ENCODE peak calls at places on chromosomes 7 and 10, in four cellular contexts. One of them, this sample, is unnamed.
A peak's percentile ranks its signal among the peaks of the same experiment; 100 is the strongest.

GRCh38 chr10:92839191-92840085 is 8.9 kb upstream of the EXOC6 start:
- DNase-seq in WTC11: peak; percentile 89
- DNase-seq in K562: peak; percentile 74
- DNase-seq in GM12878: no peak
- DNase-seq in this sample: peak; percentile 34

GRCh38 chr10:9315292-9315691 is 1260.8 kb downstream of the GATA3 start:
- DNase-seq in GM12878: no peak
- DNase-seq in WTC11: no peak
- DNase-seq in K562: no peak
- DNase-seq in this sample: no peak

GRCh38 chr7:107976620-107977019 is 26.3 kb downstream of the LAMB1 start:
- DNase-seq in K562: no peak
- DNase-seq in GM12878: no peak
- DNase-seq in WTC11: no peak
- DNase-seq in this sample: no peak

GRCh38 chr10:49284356-49284755 is 14.6 kb upstream of the C10orf71 start:
- DNase-seq in K562: no peak
- DNase-seq in WTC11: no peak
- DNase-seq in GM12878: no peak
- DNase-seq in this sample: no peak

GRCh38 chr10:110209399-110209925 is 2.1 kb downstream of the MXI1 start:
- DNase-seq in WTC11: peak; percentile 49
- DNase-seq in K562: peak; percentile 26
- DNase-seq in GM12878: no peak
- DNase-seq in this sample: no peak

GRCh38 chr10:120983721-120984120 is 132.6 kb downstream of the WDR11 start:
- DNase-seq in K562: no peak
- DNase-seq in WTC11: no peak
- DNase-seq in GM12878: no peak
- DNase-seq in this sample: no peak

GRCh38 chr10:48509061-48509772 is 95.7 kb downstream of the ARHGAP22 start:
- DNase-seq in GM12878: no peak
- DNase-seq in WTC11: no peak
- DNase-seq in K562: no peak
- DNase-seq in this sample: no peak

GRCh38 chr10:93461124-93461806 is 20.9 kb downstream of the MYOF start:
- DNase-seq in WTC11: no peak
- DNase-seq in K562: no peak
- DNase-seq in GM12878: no peak
- DNase-seq in this sample: no peak

GRCh38 chr7:132333301-132333700 is 243.0 kb downstream of the PLXNA4 start:
- DNase-seq in GM12878: no peak
- DNase-seq in K562: no peak
- DNase-seq in WTC11: no peak
- DNase-seq in this sample: no peak

GRCh38 chr10:112131996-112132395 is 51.6 kb downstream of the GPAM start:
- DNase-seq in GM12878: no peak
- DNase-seq in K562: no peak
- DNase-seq in WTC11: no peak
- DNase-seq in this sample: no peak

GRCh38 chr10:1117651-1118050 is 61.5 kb downstream of the WDR37 start:
- DNase-seq in WTC11: no peak
- DNase-seq in GM12878: no peak
- DNase-seq in K562: no peak
- DNase-seq in this sample: no peak

GRCh38 chr10:46247181-46247475 is 39.7 kb upstream of the ANTXRL start:
- DNase-seq in GM12878: no peak
- DNase-seq in K562: no peak
- DNase-seq in WTC11: no peak
- DNase-seq in this sample: no peak

GRCh38 chr10:70576803-70577517 is 25.6 kb downstream of the PRF1 start:
- DNase-seq in WTC11: no peak
- DNase-seq in GM12878: no peak
- DNase-seq in K562: no peak
- DNase-seq in this sample: no peak

GRCh38 chr10:105644978-105645377 is 1003.9 kb downstream of the SORCS3 start:
- DNase-seq in GM12878: no peak
- DNase-seq in WTC11: no peak
- DNase-seq in K562: no peak
- DNase-seq in this sample: no peak

GRCh38 chr7:55160539-55160938 is 141.7 kb downstream of the EGFR start:
- DNase-seq in K562: no peak
- DNase-seq in GM12878: no peak
- DNase-seq in WTC11: no peak
- DNase-seq in this sample: no peak

GRCh38 chr7:155291045-155291530 is 6.6 kb upstream of the INSIG1 start:
- DNase-seq in K562: peak; percentile 94
- DNase-seq in GM12878: no peak
- DNase-seq in WTC11: no peak
- DNase-seq in this sample: peak; percentile 2

GRCh38 chr10:31272841-31273240 is 46.2 kb upstream of the ZEB1 start:
- DNase-seq in GM12878: no peak
- DNase-seq in WTC11: no peak
- DNase-seq in K562: no peak
- DNase-seq in this sample: no peak

GRCh38 chr7:37420931-37421330 is 27.7 kb downstream of the ELMO1 start:
- DNase-seq in K562: no peak
- DNase-seq in WTC11: no peak
- DNase-seq in GM12878: no peak
- DNase-seq in this sample: no peak

GRCh38 chr7:57203161-57203791 is 71.0 kb upstream of the ZNF479 start:
- DNase-seq in K562: no peak
- DNase-seq in GM12878: no peak
- DNase-seq in WTC11: no peak
- DNase-seq in this sample: no peak

GRCh38 chr10:79027147-79028055 is 41.4 kb upstream of the ZMIZ1 start:
- DNase-seq in GM12878: no peak
- DNase-seq in WTC11: no peak
- DNase-seq in K562: peak; percentile 82
- DNase-seq in this sample: no peak

GRCh38 chr7:143965280-143965679 is 10.6 kb downstream of the OR2F1 start:
- DNase-seq in WTC11: no peak
- DNase-seq in K562: no peak
- DNase-seq in GM12878: no peak
- DNase-seq in this sample: peak; percentile 6

GRCh38 chr7:112202819-112203218 is 3.4 kb downstream of the DOCK4 start:
- DNase-seq in GM12878: no peak
- DNase-seq in K562: no peak
- DNase-seq in WTC11: no peak
- DNase-seq in this sample: peak; percentile 84

GRCh38 chr7:29496355-29497020 is 67.1 kb upstream of the PRR15 start:
- DNase-seq in WTC11: no peak
- DNase-seq in K562: no peak
- DNase-seq in GM12878: no peak
- DNase-seq in this sample: peak; percentile 51

GRCh38 chr10:105358911-105359310 is 717.8 kb downstream of the SORCS3 start:
- DNase-seq in GM12878: no peak
- DNase-seq in K562: no peak
- DNase-seq in WTC11: no peak
- DNase-seq in this sample: no peak

GRCh38 chr10:114925675-114926204 is 12.3 kb upstream of the TRUB1 start:
- DNase-seq in K562: no peak
- DNase-seq in GM12878: no peak
- DNase-seq in WTC11: no peak
- DNase-seq in this sample: no peak

GRCh38 chr7:75943864-75944263 is 28.9 kb downstream of the POR start:
- DNase-seq in WTC11: no peak
- DNase-seq in GM12878: no peak
- DNase-seq in K562: peak; percentile 44
- DNase-seq in this sample: no peak

GRCh38 chr10:34413920-34414319 is 401.2 kb downstream of the PARD3 start:
- DNase-seq in GM12878: no peak
- DNase-seq in WTC11: no peak
- DNase-seq in K562: no peak
- DNase-seq in this sample: no peak

GRCh38 chr10:96509017-96509641 is 4.6 kb downstream of the TLL2 start:
- DNase-seq in WTC11: no peak
- DNase-seq in K562: no peak
- DNase-seq in GM12878: no peak
- DNase-seq in this sample: no peak

GRCh38 chr10:2658780-2659179 is 408.6 kb upstream of the PFKP start:
- DNase-seq in WTC11: no peak
- DNase-seq in GM12878: no peak
- DNase-seq in K562: no peak
- DNase-seq in this sample: no peak

GRCh38 chr7:24793982-24794648 is 36.9 kb upstream of the GSDME start:
- DNase-seq in WTC11: no peak
- DNase-seq in K562: no peak
- DNase-seq in GM12878: no peak
- DNase-seq in this sample: no peak

GRCh38 chr10:80699602-80700039 is 161.9 kb downstream of the SH2D4B start:
- DNase-seq in GM12878: no peak
- DNase-seq in K562: peak; percentile 87
- DNase-seq in WTC11: peak; percentile 95
- DNase-seq in this sample: peak; percentile 46

GRCh38 chr7:116395125-116395791 is 104.3 kb upstream of the CAV2 start:
- DNase-seq in K562: no peak
- DNase-seq in GM12878: no peak
- DNase-seq in WTC11: no peak
- DNase-seq in this sample: no peak

GRCh38 chr7:95526128-95526738 is 40.5 kb downstream of the ASB4 start:
- DNase-seq in WTC11: no peak
- DNase-seq in K562: no peak
- DNase-seq in GM12878: no peak
- DNase-seq in this sample: peak; percentile 41

GRCh38 chr7:36474283-36475010 is 84.8 kb downstream of the ANLN start:
- DNase-seq in K562: peak; percentile 67
- DNase-seq in WTC11: no peak
- DNase-seq in GM12878: no peak
- DNase-seq in this sample: no peak

GRCh38 chr7:45689011-45689796 is 115.0 kb downstream of the ADCY1 start:
- DNase-seq in WTC11: no peak
- DNase-seq in GM12878: no peak
- DNase-seq in K562: no peak
- DNase-seq in this sample: peak; percentile 24

GRCh38 chr10:132963430-132963960 is 21.1 kb upstream of the CFAP46 start:
- DNase-seq in GM12878: no peak
- DNase-seq in WTC11: no peak
- DNase-seq in K562: no peak
- DNase-seq in this sample: no peak

GRCh38 chr7:138477081-138477578 is 17.1 kb downstream of the TRIM24 start:
- DNase-seq in WTC11: no peak
- DNase-seq in K562: no peak
- DNase-seq in GM12878: no peak
- DNase-seq in this sample: peak; percentile 79

GRCh38 chr7:45968856-45969536 is 47.9 kb upstream of the IGFBP3 start:
- DNase-seq in K562: no peak
- DNase-seq in WTC11: no peak
- DNase-seq in GM12878: no peak
- DNase-seq in this sample: no peak

GRCh38 chr10:12435348-12435747 is 86.0 kb downstream of the CAMK1D start:
- DNase-seq in GM12878: no peak
- DNase-seq in K562: no peak
- DNase-seq in WTC11: no peak
- DNase-seq in this sample: no peak
- TF ChIP-seq TCF7 in GM12878: no peak
- TF ChIP-seq TCF7 in K562: no peak
- TF ChIP-seq TCF7 in WTC11: no peak
- TF ChIP-seq TCF7 in this sample: no peak

DNA sequence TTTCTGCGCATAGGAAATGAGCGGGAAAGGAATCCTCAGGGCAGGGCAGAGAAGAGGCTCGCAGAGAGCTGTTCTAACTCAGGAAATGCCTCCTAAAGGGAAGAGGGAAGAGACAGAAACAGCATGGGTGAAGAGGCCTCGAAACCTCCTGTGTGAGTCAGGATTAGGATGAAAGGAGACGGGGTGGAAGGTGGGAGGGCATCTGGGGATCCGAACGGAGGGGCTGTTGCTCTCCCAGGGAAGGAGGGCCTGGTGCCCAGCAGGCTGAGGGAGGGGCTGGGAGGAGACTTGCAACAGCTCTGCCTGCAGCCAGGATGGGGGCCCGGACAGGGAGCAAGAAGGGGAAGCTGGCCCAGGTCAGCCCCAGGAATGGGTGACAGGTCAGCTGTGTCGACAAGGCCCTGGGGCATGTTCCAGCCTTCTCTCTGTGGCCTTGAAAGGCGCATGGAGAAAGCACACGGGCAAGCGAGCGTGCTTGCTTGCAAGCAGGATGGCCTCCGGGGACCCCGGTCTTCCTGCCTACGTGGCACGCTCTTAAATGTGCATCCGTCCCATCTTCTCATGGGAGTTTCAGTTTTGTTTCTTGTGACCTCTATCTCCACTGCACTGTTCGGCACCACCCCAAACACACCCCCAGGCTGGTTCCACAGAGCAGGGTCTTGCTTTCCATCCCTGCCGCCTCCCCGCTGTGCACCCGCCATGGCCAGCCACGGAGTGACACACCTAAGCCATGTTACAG is 63.5 kb downstream of the HIPK2 start:
- DNase-seq in GM12878: no peak
- DNase-seq in K562: no peak
- DNase-seq in WTC11: no peak
- DNase-seq in this sample: no peak
- TF ChIP-seq TCF7 in GM12878: no peak
- TF ChIP-seq TCF7 in K562: no peak
- TF ChIP-seq TCF7 in WTC11: no peak
- TF ChIP-seq TCF7 in this sample: no peak

DNA sequence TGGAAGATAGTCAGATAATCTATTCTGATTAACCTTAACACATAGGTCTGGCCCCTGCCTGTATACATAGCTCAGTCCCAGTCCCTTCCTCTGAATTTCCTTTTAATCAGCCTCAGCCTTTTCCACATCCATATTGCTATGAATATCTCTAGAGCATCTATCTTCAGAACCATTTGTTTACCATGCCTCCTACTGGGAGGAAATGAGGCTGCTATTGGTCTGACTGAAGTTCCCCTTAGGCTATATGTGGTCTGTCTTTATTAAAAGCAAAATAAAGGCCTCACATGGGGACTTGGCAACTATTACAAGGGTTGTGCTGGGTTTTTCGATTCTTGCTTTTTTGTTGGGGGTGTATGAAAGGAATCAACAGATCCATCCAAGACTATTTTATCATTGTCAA is 318.9 kb downstream of the HPSE2 start:
- DNase-seq in WTC11: no peak
- DNase-seq in GM12878: no peak
- DNase-seq in K562: peak; percentile 25
- DNase-seq in this sample: no peak
- TF ChIP-seq TCF7 in WTC11: no peak
- TF ChIP-seq TCF7 in GM12878: no peak
- TF ChIP-seq TCF7 in K562: no peak
- TF ChIP-seq TCF7 in this sample: no peak

GRCh38 chr10:89702121-89702480 is 711 bp downstream of the KIF20B start:
- DNase-seq in GM12878: peak; percentile 21
- DNase-seq in K562: peak; percentile 9
- DNase-seq in WTC11: no peak
- DNase-seq in this sample: peak; percentile 11
- TF ChIP-seq TCF7 in GM12878: no peak
- TF ChIP-seq TCF7 in K562: no peak
- TF ChIP-seq TCF7 in WTC11: no peak
- TF ChIP-seq TCF7 in this sample: no peak